ENCODE peak calls at places on chromosomes 6 and 20, in ten cellular contexts. A is NCI-H524 treated with DMSO at 0.1 percent for 48 hours; V is NCI-H1930; R is activated T-cell treated with anti-CD3 and anti-CD28 coated beads, Interleukin-2, amount 50 U/mL, for 4 hours; I is endothelial cell; U is fibroblast of lung; Z is RKO; F is spleen; J is esophagus muscularis mucosa; B is NCI-H748 treated with DMSO at 0.1 percent for 48 hours. O is an unnamed sample.

GRCh38 chr6:12594541-12594893 is 122.0 kb upstream of the PHACTR1 start:
- DNase-seq in F (no peak), U (no peak), B (no peak), J (no peak), I (no peak), Z (no peak), R (no peak), V (no peak), A (no peak), O (no peak)

GRCh38 chr6:32973934-32974333 is 5.5 kb downstream of the BRD2 start:
- DNase-seq in A (no peak), I (no peak), F (no peak), R (no peak), J (peak), Z (peak), B (no peak), V (no peak), U (peak), O (peak)

GRCh38 chr6:111211411-111212030 is 124.2 kb downstream of the SLC16A10 start:
- DNase-seq in I (no peak), F (no peak), V (no peak), B (no peak), A (no peak), Z (no peak), J (no peak), U (no peak), R (no peak), O (no peak)

GRCh38 chr6:140623498-140623897 is 1249.0 kb upstream of the CITED2 start:
- DNase-seq in Z (peak), I (no peak), A (no peak), J (no peak), V (no peak), F (no peak), B (no peak), U (peak), R (no peak), O (no peak)

GRCh38 chr20:59014680-59015389 is 4.4 kb upstream of the TUBB1 start:
- DNase-seq in I (no peak), J (no peak), R (no peak), U (no peak), A (no peak), Z (no peak), F (peak), V (no peak), B (no peak), O (no peak)

GRCh38 chr6:34806738-34807453 is 15.0 kb downstream of the BLTP3A start:
- DNase-seq in F (no peak), R (no peak), I (no peak), J (no peak), V (no peak), Z (no peak), U (peak), A (no peak), B (no peak), O (no peak)

GRCh38 chr20:8156603-8157079 is 24.6 kb downstream of the PLCB1 start:
- DNase-seq in F (no peak), J (no peak), B (peak), R (no peak), V (peak), U (peak), I (no peak), A (no peak), Z (no peak), O (no peak)

GRCh38 chr6:11460001-11460668 is 77.4 kb upstream of the TMEM170B start:
- DNase-seq in V (no peak), A (no peak), F (no peak), I (no peak), J (no peak), Z (no peak), R (no peak), B (no peak), U (peak), O (no peak)

GRCh38 chr20:56731496-56731895 is 102.4 kb downstream of the TFAP2C start:
- DNase-seq in U (no peak), V (no peak), R (no peak), I (no peak), F (no peak), B (no peak), A (no peak), Z (no peak), J (no peak), O (no peak)

GRCh38 chr6:32608374-32608773 is 18.7 kb upstream of the HLA-DRB1 start:
- DNase-seq in U (no peak), Z (no peak), A (no peak), F (no peak), R (no peak), B (no peak), J (no peak), V (no peak), I (no peak), O (no peak)